ENCODE peak calls at places on chromosomes 3 and 15, in ten cellular contexts. G, K, E, F, O, H, B, U, Y and T are unnamed samples.

GRCh38 chr15:39108021-39108420 is 472.9 kb upstream of the THBS1 start:
- DNase-seq in H (peak), Y (no peak), U (no peak), K (no peak), O (no peak), B (no peak), F (no peak), G (no peak), E (no peak), T (no peak)

GRCh38 chr3:162525052-162525451 is 1028.4 kb downstream of the OTOL1 start:
- DNase-seq in K (no peak), G (no peak), Y (no peak), F (peak), H (peak), U (no peak), E (no peak), O (peak), B (no peak), T (peak)

GRCh38 chr3:141385386-141386079 is 17.2 kb downstream of the ZBTB38 start:
- DNase-seq in H (no peak), E (no peak), K (no peak), B (no peak), Y (no peak), U (no peak), F (no peak), G (no peak), O (peak), T (peak)

GRCh38 chr3:122307288-122307687 is 17.8 kb upstream of the CSTA start:
- DNase-seq in O (no peak), B (no peak), H (no peak), Y (no peak), G (no peak), U (no peak), E (no peak), F (no peak), K (no peak), T (no peak)

GRCh38 chr15:90959894-90960293 is 5.2 kb downstream of the RCCD1 start:
- DNase-seq in O (no peak), F (no peak), U (no peak), E (peak), G (no peak), Y (no peak), K (no peak), B (no peak), H (no peak), T (peak)

GRCh38 chr3:31377045-31377642 is 155.6 kb upstream of the STT3B start:
- DNase-seq in E (no peak), H (peak), K (peak), Y (peak), G (no peak), O (peak), U (no peak), B (peak), F (peak), T (peak)

GRCh38 chr3:190902292-190902691 is 39.8 kb upstream of the GMNC start:
- DNase-seq in B (no peak), K (no peak), U (no peak), H (peak), O (no peak), G (no peak), Y (no peak), E (no peak), F (no peak), T (no peak)

GRCh38 chr15:84940399-84940798 is 41.3 kb upstream of the PDE8A start:
- DNase-seq in U (no peak), E (no peak), G (no peak), H (no peak), Y (no peak), O (no peak), K (no peak), F (no peak), B (no peak), T (no peak)

GRCh38 chr15:74172751-74173544 is 562 bp upstream of the ISLR start:
- DNase-seq in E (peak), H (no peak), K (no peak), U (peak), Y (no peak), B (no peak), O (peak), F (peak), G (peak), T (peak)

GRCh38 chr15:78438595-78439285 is 724 bp downstream of the IREB2 start:
- DNase-seq in H (peak), O (peak), Y (no peak), G (no peak), F (peak), K (no peak), U (no peak), B (peak), E (no peak), T (peak)

GRCh38 chr3:172536993-172537419 is 13.8 kb upstream of the TNFSF10 start:
- DNase-seq in Y (no peak), K (no peak), G (no peak), E (no peak), B (no peak), U (no peak), F (no peak), O (no peak), H (peak), T (no peak)

GRCh38 chr3:33848624-33849347 is 50.4 kb downstream of the PDCD6IP start:
- DNase-seq in F (no peak), E (no peak), O (no peak), Y (no peak), G (no peak), H (no peak), U (no peak), B (no peak), K (no peak), T (no peak)

GRCh38 chr3:90010341-90010740 is 902.9 kb downstream of the EPHA3 start:
- DNase-seq in E (no peak), O (peak), B (no peak), U (no peak), H (peak), F (no peak), K (no peak), G (no peak), Y (no peak), T (peak)

GRCh38 chr15:84079885-84080777 is 155.4 kb upstream of the GOLGA6L4 start:
- DNase-seq in F (peak), Y (no peak), G (peak), B (no peak), K (no peak), O (peak), U (peak), H (peak), E (peak), T (peak)

GRCh38 chr3:126704494-126705214 is 614 bp downstream of the CHCHD6 start:
- DNase-seq in H (peak), G (no peak), E (no peak), O (peak), B (no peak), F (no peak), K (no peak), Y (no peak), U (no peak), T (no peak)

GRCh38 chr15:44414001-44414400 is 13.4 kb upstream of the CTDSPL2 start:
- DNase-seq in O (no peak), Y (no peak), B (no peak), K (no peak), F (no peak), E (no peak), G (no peak), U (no peak), H (no peak), T (no peak)

GRCh38 chr15:72118400-72118978 is at the start of gene SENP8:
- DNase-seq in O (no peak), G (no peak), Y (no peak), F (no peak), E (no peak), K (no peak), U (no peak), B (peak), H (no peak), T (no peak)

GRCh38 chr15:56281145-56281544 is 37.5 kb upstream of the RFX7 start:
- DNase-seq in K (no peak), G (no peak), H (no peak), Y (no peak), U (no peak), F (no peak), E (no peak), B (no peak), O (no peak), T (no peak)

GRCh38 chr3:141482250-141482937 is 4.4 kb upstream of the RASA2 start:
- DNase-seq in Y (no peak), U (no peak), E (no peak), O (peak), G (no peak), B (peak), K (no peak), H (peak), F (no peak), T (peak)

GRCh38 chr15:64430000-64430735 is 30.2 kb upstream of the ZNF609 start:
- DNase-seq in B (no peak), G (no peak), E (no peak), U (no peak), Y (no peak), O (peak), F (peak), H (no peak), K (peak), T (peak)

GRCh38 chr3:112101946-112102345 is 15.8 kb downstream of the C3orf52 start:
- DNase-seq in Y (no peak), O (peak), E (no peak), H (peak), F (no peak), G (no peak), U (no peak), K (no peak), B (no peak), T (peak)

GRCh38 chr3:113773381-113773780 is 26.5 kb downstream of the ATP6V1A start:
- DNase-seq in E (no peak), H (peak), O (peak), F (no peak), U (no peak), G (no peak), K (no peak), B (no peak), Y (no peak), T (peak)

GRCh38 chr3:195151866-195152526 is 119.0 kb downstream of the XXYLT1 start:
- DNase-seq in F (peak), E (no peak), O (peak), G (no peak), U (no peak), Y (peak), H (peak), K (no peak), B (no peak), T (peak)

GRCh38 chr3:104396974-104397669 is 969.6 kb upstream of the ALCAM start:
- DNase-seq in H (peak), Y (no peak), B (no peak), U (no peak), F (no peak), E (no peak), G (no peak), K (no peak), O (peak), T (peak)

GRCh38 chr3:100226712-100227429 is 33.9 kb upstream of the TBC1D23 start:
- DNase-seq in U (no peak), F (peak), E (no peak), H (peak), B (no peak), K (no peak), G (no peak), Y (no peak), O (peak), T (peak)

GRCh38 chr3:196694202-196694638 is 17.8 kb downstream of the CEP19 start:
- DNase-seq in E (no peak), O (no peak), B (peak), U (no peak), H (no peak), G (no peak), F (no peak), K (no peak), Y (no peak), T (peak)

GRCh38 chr15:100687532-100688215 is 85.3 kb downstream of the ASB7 start:
- DNase-seq in E (no peak), K (no peak), G (no peak), F (no peak), O (peak), Y (no peak), U (no peak), B (no peak), H (peak), T (peak)

GRCh38 chr3:169846458-169847193 is 23.1 kb downstream of the LRRC31 start:
- DNase-seq in H (peak), E (no peak), Y (no peak), O (peak), B (peak), G (no peak), K (no peak), F (no peak), U (peak), T (peak)

GRCh38 chr15:67240235-67241131 is 14.0 kb downstream of the AAGAB start:
- DNase-seq in U (no peak), K (no peak), E (no peak), H (peak), O (no peak), Y (no peak), F (peak), B (peak), G (no peak), T (no peak)

GRCh38 chr15:40420793-40421192 is 15.2 kb downstream of the IVD start:
- DNase-seq in U (no peak), O (no peak), F (no peak), E (no peak), H (peak), B (no peak), Y (no peak), G (no peak), K (peak), T (no peak)

GRCh38 chr3:143613226-143613625 is 235.0 kb downstream of the SLC9A9 start:
- DNase-seq in E (no peak), O (no peak), U (no peak), G (no peak), Y (no peak), B (no peak), K (no peak), F (no peak), H (peak), T (peak)

GRCh38 chr3:46399557-46399956 is 7.3 kb downstream of the CCR5AS start:
- DNase-seq in H (peak), K (no peak), O (no peak), F (no peak), U (no peak), B (no peak), E (no peak), Y (no peak), G (no peak), T (peak)

GRCh38 chr3:53718462-53718861 is 127.8 kb downstream of the CHDH start:
- DNase-seq in H (no peak), U (no peak), G (no peak), O (no peak), B (no peak), K (no peak), Y (no peak), E (no peak), F (no peak), T (no peak)

GRCh38 chr15:33454346-33454745 is 143.6 kb downstream of the RYR3 start:
- DNase-seq in F (no peak), U (no peak), Y (no peak), K (no peak), O (no peak), H (no peak), B (no peak), G (no peak), E (no peak), T (no peak)

GRCh38 chr15:31331389-31331788 is 4.8 kb downstream of the KLF13 start:
- DNase-seq in G (no peak), U (no peak), K (no peak), H (no peak), F (no peak), Y (no peak), B (no peak), E (no peak), O (no peak), T (no peak)

GRCh38 chr15:98604983-98605382 is 43.4 kb upstream of the IGF1R start:
- DNase-seq in O (no peak), K (no peak), U (no peak), G (no peak), Y (no peak), H (no peak), B (no peak), F (no peak), E (no peak), T (no peak)

GRCh38 chr3:62131620-62132019 is 241.7 kb downstream of the FEZF2 start:
- DNase-seq in Y (no peak), H (peak), B (no peak), F (no peak), U (no peak), E (no peak), G (no peak), O (peak), K (no peak), T (peak)

GRCh38 chr15:60751985-60752952 is 273.3 kb upstream of the ICE2 start:
- DNase-seq in Y (no peak), U (no peak), O (peak), F (peak), B (no peak), G (peak), H (no peak), E (peak), K (no peak), T (peak)

GRCh38 chr15:91203619-91204018 is 103.6 kb downstream of the SV2B start:
- DNase-seq in U (no peak), Y (no peak), E (no peak), H (no peak), K (no peak), B (no peak), G (no peak), F (no peak), O (no peak), T (no peak)

GRCh38 chr15:69782155-69782658 is 315.5 kb downstream of the TLE3 start:
- DNase-seq in G (no peak), E (no peak), O (no peak), U (no peak), Y (no peak), K (no peak), H (no peak), F (no peak), B (no peak), T (no peak)

GRCh38 chr15:89299896-89300295 is 34.7 kb downstream of the POLG start:
- DNase-seq in E (no peak), B (no peak), O (peak), Y (no peak), K (no peak), F (no peak), G (no peak), U (no peak), H (peak), T (peak)
- TF ChIP-seq CTCF in E (peak), B (peak), O (peak), Y (peak), K (no peak), F (peak), G (peak), U (peak), H (peak), T (peak)

DNA sequence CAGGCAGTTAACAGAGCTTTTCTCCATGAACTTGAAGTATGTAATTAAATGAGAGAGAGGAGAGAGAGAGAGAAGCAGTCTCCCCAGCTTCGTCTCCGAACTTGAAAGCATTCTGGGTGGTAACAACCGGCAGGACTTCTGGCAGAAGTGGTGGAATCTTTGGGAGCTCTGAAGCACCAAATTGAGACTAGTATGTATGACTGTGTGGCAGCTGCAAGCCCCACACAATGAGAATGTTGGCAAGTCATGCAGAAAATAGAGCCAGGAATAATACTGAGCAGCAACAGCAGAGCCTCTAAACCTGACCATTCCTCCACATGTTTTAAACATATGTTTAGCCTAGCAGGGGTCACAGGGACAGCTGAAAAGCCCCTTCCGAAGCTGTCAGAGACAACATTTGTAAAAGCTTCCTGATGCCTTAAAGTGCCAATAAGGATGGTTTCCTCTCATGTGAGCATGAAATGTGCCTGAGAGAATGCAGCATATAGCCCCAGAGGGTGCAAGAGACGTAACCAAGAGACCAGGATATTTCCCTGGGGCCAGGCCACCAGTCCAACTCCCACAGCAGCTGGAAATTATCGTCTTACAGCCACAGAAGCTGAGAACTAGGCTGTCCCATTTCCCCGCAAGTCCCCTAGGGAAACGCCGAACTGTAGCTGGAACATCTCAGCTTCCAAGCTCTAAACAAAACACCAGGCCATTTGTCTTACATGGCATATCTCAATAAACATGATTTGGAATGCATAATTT is 178.5 kb upstream of the CCDC54 start:
- DNase-seq in B (no peak), K (no peak), H (no peak), E (peak), O (peak), U (no peak), F (no peak), G (peak), Y (no peak), T (peak)
- H3K4me3 ChIP-seq in B (no peak), K (no peak), H (no peak), E (peak), O (no peak), U (no peak), F (no peak), G (peak), Y (no peak), T (no peak)

GRCh38 chr15:80186597-80186996 is 33.8 kb downstream of the FAH start:
- DNase-seq in E (no peak), F (no peak), U (no peak), B (no peak), K (no peak), Y (no peak), H (no peak), O (no peak), G (no peak), T (no peak)
- TF ChIP-seq CTCF in E (no peak), F (no peak), U (no peak), B (no peak), K (no peak), Y (no peak), H (no peak), O (no peak), G (no peak), T (no peak)

GRCh38 chr15:77144028-77144427 is 73.1 kb upstream of the TSPAN3 start:
- DNase-seq in K (no peak), E (no peak), Y (no peak), U (no peak), B (no peak), O (no peak), H (peak), F (no peak), G (no peak), T (peak)

GRCh38 chr15:77145370-77145769 is 74.5 kb upstream of the TSPAN3 start:
- DNase-seq in G (no peak), E (no peak), B (no peak), Y (no peak), H (no peak), F (no peak), O (no peak), K (no peak), U (no peak), T (no peak)

GRCh38 chr15:77143606-77144005 is 72.7 kb upstream of the TSPAN3 start:
- DNase-seq in U (no peak), B (no peak), F (no peak), E (no peak), H (no peak), Y (no peak), O (peak), K (no peak), G (no peak), T (peak)

GRCh38 chr15:77144492-77145070 is 73.7 kb upstream of the TSPAN3 start:
- DNase-seq in G (no peak), K (no peak), E (no peak), U (no peak), B (no peak), Y (no peak), F (peak), O (peak), H (peak), T (peak)

DNA sequence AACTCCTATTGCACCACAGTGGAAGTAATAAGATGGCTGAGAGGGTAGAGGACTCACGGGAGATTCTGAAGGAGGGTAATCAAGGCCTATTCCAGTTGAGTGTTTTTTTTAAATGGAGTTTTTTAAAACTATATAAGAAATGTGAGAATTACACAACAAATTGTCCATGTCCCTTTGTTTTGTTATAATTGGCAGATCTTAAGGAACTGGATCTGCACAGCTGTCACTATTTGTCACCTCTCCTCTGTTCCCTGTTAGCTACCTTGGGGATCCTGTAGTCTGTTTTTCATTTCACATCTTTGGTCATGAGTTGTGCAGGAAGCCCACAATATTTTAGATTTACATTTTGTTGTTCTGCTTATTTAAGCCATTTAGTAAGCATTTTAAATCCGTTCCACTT is 77.3 kb upstream of the TSPAN3 start:
- DNase-seq in B (no peak), E (no peak), G (no peak), U (no peak), K (no peak), F (no peak), H (no peak), Y (no peak), O (no peak), T (no peak)
- H3K4me3 ChIP-seq in B (no peak), E (no peak), G (no peak), U (no peak), K (no peak), F (no peak), H (no peak), Y (no peak), O (no peak), T (no peak)

GRCh38 chr3:128605091-128606046 is 45.2 kb downstream of the RPN1 start:
- DNase-seq in B (no peak), K (no peak), Y (no peak), F (no peak), O (no peak), H (no peak), G (no peak), U (no peak), E (no peak), T (no peak)
- TF ChIP-seq CTCF in B (no peak), K (no peak), Y (no peak), F (peak), O (no peak), H (no peak), G (no peak), U (no peak), E (no peak), T (no peak)